ENCODE peak calls at places on chromosomes 3 and 15, in eight cellular contexts. U is stomach, Y is lower leg skin, Q is A549, V is vagina, C is IMR-90, B is esophagus muscularis mucosa, K is tibial nerve. L is an unnamed sample.

GRCh38 chr3:15769256-15769915 is 28.4 kb downstream of the ANKRD28 start:
- DNase-seq in U (no peak), Y (no peak), Q (no peak), V (no peak), C (no peak), B (no peak), K (no peak), L (no peak)

GRCh38 chr3:106765342-106765741 is 611.9 kb upstream of the CCDC54 start:
- DNase-seq in U (no peak), Y (no peak), Q (peak; percentile 14), V (no peak), C (peak; percentile 85), B (no peak), K (no peak), L (peak; percentile 31)

GRCh38 chr3:159645874-159646273 is 342.8 kb upstream of the IL12A start:
- DNase-seq in U (no peak), Y (no peak), Q (no peak), V (no peak), C (peak; percentile 51), B (no peak), K (no peak), L (no peak)

GRCh38 chr15:58146734-58147133 is 8.6 kb downstream of the AQP9 start:
- DNase-seq in U (no peak), Y (no peak), Q (peak; percentile 7), V (no peak), C (no peak), B (no peak), K (no peak), L (peak; percentile 5)

GRCh38 chr3:155701882-155702465 is 42.9 kb downstream of the PLCH1 start:
- DNase-seq in U (no peak), Y (no peak), Q (peak; percentile 63), V (no peak), C (peak; percentile 58), B (no peak), K (no peak), L (no peak)

GRCh38 chr3:32975891-32976290 is 24.4 kb downstream of the CCR4 start:
- DNase-seq in U (no peak), Y (peak; percentile 48), Q (no peak), V (no peak), C (no peak), B (no peak), K (no peak), L (no peak)

GRCh38 chr3:111143-112069 is 85.2 kb upstream of the CHL1 start:
- DNase-seq in U (no peak), Y (no peak), Q (peak; percentile 6), V (no peak), C (no peak), B (peak; percentile 62), K (no peak), L (no peak)

GRCh38 chr15:48285329-48286214 is 45.7 kb upstream of the DUT start:
- DNase-seq in U (peak; percentile 57), Y (no peak), Q (peak; percentile 71), V (no peak), C (peak; percentile 92), B (no peak), K (no peak), L (peak; percentile 12)

GRCh38 chr3:138078901-138079344 is 36.5 kb downstream of the DZIP1L start:
- DNase-seq in U (no peak), Y (no peak), Q (peak; percentile 82), V (no peak), C (peak; percentile 99), B (no peak), K (no peak), L (peak; percentile 78)

GRCh38 chr15:96327155-96327741 is 3.3 kb upstream of the NR2F2 start:
- DNase-seq in U (no peak), Y (no peak), Q (peak; percentile 90), V (no peak), C (peak; percentile 93), B (no peak), K (no peak), L (peak; percentile 71)

GRCh38 chr15:40160689-40161688 is at the start of gene BUB1B:
- DNase-seq in U (peak; percentile 92), Y (peak; percentile 98), Q (peak; percentile 89), V (no peak), C (peak; percentile 87), B (peak; percentile 94), K (peak; percentile 77), L (peak; percentile 81)
- TF ChIP-seq POLR2A in U (no peak), Y (no peak), Q (peak; percentile 19), V (no peak), C (no peak), B (no peak), K (no peak), L (peak; percentile 65)

GRCh38 chr15:70376929-70377691 is 279.4 kb upstream of the TLE3 start:
- DNase-seq in U (peak; percentile 53), Y (peak; percentile 89), Q (no peak), V (peak; percentile 85), C (peak; percentile 2), B (peak; percentile 91), K (no peak), L (no peak)
- TF ChIP-seq POLR2A in U (no peak), Y (no peak), Q (no peak), V (no peak), C (no peak), B (no peak), K (no peak), L (no peak)

DNA sequence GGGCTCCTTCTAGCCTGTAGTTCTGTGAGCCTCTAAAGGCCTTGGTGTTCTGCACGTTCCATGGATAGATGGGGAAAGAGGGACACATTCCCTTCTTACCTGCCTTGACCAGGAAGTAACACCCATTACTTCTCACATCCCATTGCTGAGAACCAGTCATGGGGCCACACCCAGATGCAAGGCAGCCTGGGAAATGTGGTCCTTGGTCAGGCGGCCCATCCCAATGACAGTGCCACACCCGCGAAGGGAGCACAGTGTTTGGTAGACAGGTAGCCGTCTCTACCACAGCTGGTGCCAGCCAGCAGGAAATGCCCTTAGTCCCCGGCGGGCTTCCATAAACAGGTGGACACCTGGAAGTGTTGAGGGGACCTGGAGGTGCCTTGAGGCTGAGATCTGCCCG is 23.2 kb upstream of the LCTL start:
- DNase-seq in U (no peak), Y (no peak), Q (no peak), V (no peak), C (no peak), B (no peak), K (no peak), L (no peak)
- TF ChIP-seq POLR2A in U (no peak), Y (no peak), Q (no peak), V (no peak), C (no peak), B (no peak), K (no peak), L (no peak)

GRCh38 chr3:177977381-177978158 is 558.7 kb upstream of the KCNMB2 start:
- DNase-seq in U (no peak), Y (no peak), Q (peak; percentile 33), V (no peak), C (peak; percentile 96), B (no peak), K (no peak), L (peak; percentile 25)

GRCh38 chr3:177968891-177969290 is 567.3 kb upstream of the KCNMB2 start:
- DNase-seq in U (no peak), Y (no peak), Q (peak; percentile 29), V (no peak), C (peak; percentile 48), B (no peak), K (no peak), L (no peak)

GRCh38 chr3:177978948-177979347 is 557.3 kb upstream of the KCNMB2 start:
- DNase-seq in U (no peak), Y (no peak), Q (no peak), V (no peak), C (no peak), B (no peak), K (no peak), L (no peak)

DNA sequence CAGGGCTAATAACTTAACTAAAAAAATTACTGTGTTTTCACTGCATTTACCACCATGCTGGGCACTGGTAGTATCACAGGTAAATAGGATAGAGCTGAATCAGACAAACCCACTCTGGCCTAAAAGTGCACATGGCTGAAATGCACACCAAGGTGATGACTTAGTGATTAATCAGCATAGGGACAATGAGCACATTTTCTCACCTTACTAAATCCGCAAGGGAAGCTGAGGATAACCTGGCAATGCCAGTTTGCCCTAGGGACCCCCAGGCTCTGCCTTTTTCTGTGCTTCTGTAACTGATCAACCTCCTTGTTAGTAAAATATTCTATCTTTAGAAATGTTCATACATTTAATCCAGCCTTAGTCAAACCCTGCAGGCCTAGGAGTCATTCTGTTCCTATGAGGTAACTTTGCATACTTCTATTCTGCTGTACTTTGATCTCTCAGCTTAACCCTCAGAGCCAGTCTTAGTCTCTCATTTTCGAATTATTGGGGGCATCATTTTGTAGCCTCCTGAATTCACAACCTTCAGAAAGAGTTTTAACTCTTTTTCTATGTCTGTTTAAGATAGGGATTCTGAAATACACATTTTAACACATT is 562.9 kb upstream of the KCNMB2 start:
- DNase-seq in U (no peak), Y (no peak), Q (no peak), V (no peak), C (peak; percentile 59), B (no peak), K (no peak), L (no peak)
- TF ChIP-seq POLR2A in U (no peak), Y (no peak), Q (no peak), V (no peak), C (no peak), B (no peak), K (no peak), L (no peak)